ENCODE peak calls at places on chromosomes 12 and 14, in seven cellular contexts. V is neuronal stem cell, N is H1, D is trophoblast cell, H is mesendoderm, B is mesenchymal stem cell, C is IMR-90. A is an unnamed sample.

GRCh38 chr12:103677341-103677740 is 90.3 kb downstream of the STAB2 start:
- DNase-seq in D (peak), V (no peak), B (no peak), C (no peak), H (peak), N (no peak), A (peak)

GRCh38 chr12:93109794-93110203 is 180.7 kb upstream of the EEA1 start:
- DNase-seq in B (peak), H (no peak), N (no peak), C (no peak), D (no peak), V (no peak), A (no peak)

GRCh38 chr14:92567173-92567725 is 53.7 kb downstream of the RIN3 start:
- DNase-seq in B (no peak), H (no peak), C (no peak), N (no peak), V (no peak), D (no peak), A (no peak)

GRCh38 chr14:105148604-105149145 is 19.9 kb downstream of the JAG2 start:
- DNase-seq in V (no peak), H (no peak), C (no peak), B (no peak), D (no peak), N (no peak), A (no peak)

GRCh38 chr12:52927964-52928363 is 21.0 kb upstream of the KRT18 start:
- DNase-seq in V (no peak), D (no peak), C (no peak), B (no peak), N (no peak), H (no peak), A (no peak)

GRCh38 chr12:14442221-14442881 is 76.9 kb downstream of the ATF7IP start:
- DNase-seq in C (no peak), V (no peak), D (no peak), N (no peak), B (no peak), H (no peak), A (no peak)

GRCh38 chr12:117105902-117106301 is 6.7 kb upstream of the TESC start:
- DNase-seq in N (no peak), C (no peak), V (no peak), D (no peak), B (no peak), H (no peak), A (no peak)

GRCh38 chr12:94604299-94604698 is 46.1 kb downstream of the TMCC3 start:
- DNase-seq in C (no peak), B (no peak), V (no peak), H (no peak), N (no peak), D (no peak), A (no peak)

GRCh38 chr12:89695100-89695499 is 13.5 kb downstream of the ATP2B1 start:
- DNase-seq in H (no peak), V (no peak), N (no peak), D (peak), C (peak), B (peak), A (no peak)

GRCh38 chr14:89393346-89393745 is 23.7 kb downstream of the FOXN3 start:
- DNase-seq in D (no peak), V (no peak), B (no peak), C (peak), H (no peak), N (no peak), A (no peak)

GRCh38 chr12:68495666-68496065 is 115.0 kb upstream of the RAP1B start:
- DNase-seq in B (peak), V (no peak), C (peak), H (no peak), D (no peak), N (no peak), A (no peak)

GRCh38 chr12:101013993-101014392 is 196.0 kb downstream of the SLC5A8 start:
- DNase-seq in H (no peak), V (no peak), N (no peak), C (no peak), B (no peak), D (no peak), A (no peak)

GRCh38 chr12:101015021-101015420 is 195.0 kb downstream of the SLC5A8 start:
- DNase-seq in B (no peak), H (no peak), D (peak), C (no peak), N (no peak), V (no peak), A (no peak)

GRCh38 chr12:101009274-101009673 is 200.8 kb downstream of the SLC5A8 start:
- DNase-seq in B (no peak), V (no peak), N (no peak), H (no peak), D (no peak), C (no peak), A (no peak)

GRCh38 chr12:101004891-101005290 is 205.1 kb downstream of the SLC5A8 start:
- DNase-seq in H (no peak), V (no peak), N (no peak), D (no peak), B (no peak), C (peak), A (no peak)

GRCh38 chr12:101010881-101011280 is 199.2 kb downstream of the SLC5A8 start:
- DNase-seq in V (no peak), D (no peak), C (no peak), N (no peak), H (no peak), B (no peak), A (no peak)
- H2AK5ac ChIP-seq in V (no peak), D (no peak), C (no peak), N (no peak), H (no peak), B (no peak), A (no peak)

GRCh38 chr12:66052988-66053615 is 77.4 kb downstream of the LLPH start:
- DNase-seq in H (no peak), N (no peak), D (no peak), C (no peak), B (no peak), V (no peak), A (no peak)

GRCh38 chr12:66050283-66050576 is 80.3 kb downstream of the LLPH start:
- DNase-seq in H (peak), C (no peak), B (no peak), N (no peak), V (no peak), D (peak), A (no peak)

GRCh38 chr12:66050610-66051009 is 79.9 kb downstream of the LLPH start:
- DNase-seq in V (no peak), C (no peak), H (no peak), B (no peak), D (no peak), N (no peak), A (no peak)

GRCh38 chr12:66049538-66050282 is 80.8 kb downstream of the LLPH start:
- DNase-seq in C (peak), H (no peak), N (no peak), B (peak), V (no peak), D (peak), A (no peak)

DNA sequence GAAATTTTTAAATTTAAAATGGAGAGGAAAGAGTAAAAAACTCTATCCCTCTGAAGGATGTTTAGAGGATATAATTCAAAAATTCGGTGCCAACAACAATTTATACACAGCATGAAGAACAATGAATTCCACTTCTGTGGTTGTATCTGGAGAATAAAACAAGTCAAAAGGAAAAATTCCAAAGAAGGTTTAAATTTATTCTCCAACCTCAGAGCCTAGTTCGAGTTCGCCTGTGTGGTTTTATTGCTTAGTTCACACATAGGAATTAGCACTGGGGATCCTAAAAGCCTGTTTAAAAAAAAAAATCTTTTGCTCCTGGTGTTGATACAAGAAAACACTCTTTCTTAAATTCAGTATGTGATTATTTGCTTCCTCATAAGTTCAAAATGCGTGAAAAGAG is 79.2 kb downstream of the LLPH start:
- DNase-seq in D (no peak), B (no peak), V (no peak), H (no peak), N (no peak), C (no peak), A (no peak)
- H2BK5ac ChIP-seq in D (no peak), B (no peak), V (no peak), H (no peak), N (no peak), C (no peak), A (no peak)

GRCh38 chr12:132262256-132263060 is 66.9 kb downstream of the GALNT9 start:
- DNase-seq in C (no peak), D (no peak), V (no peak), N (no peak), B (no peak), H (no peak), A (no peak)
- H2AK5ac ChIP-seq in C (no peak), D (no peak), V (peak), N (no peak), B (no peak), H (no peak), A (no peak)

GRCh38 chr12:55901881-55902490 is 25.7 kb downstream of the PYM1 start:
- DNase-seq in N (no peak), C (no peak), D (peak), B (no peak), H (no peak), V (no peak), A (no peak)
- H2BK5ac ChIP-seq in N (no peak), C (no peak), D (no peak), B (no peak), H (no peak), V (no peak), A (no peak)

DNA sequence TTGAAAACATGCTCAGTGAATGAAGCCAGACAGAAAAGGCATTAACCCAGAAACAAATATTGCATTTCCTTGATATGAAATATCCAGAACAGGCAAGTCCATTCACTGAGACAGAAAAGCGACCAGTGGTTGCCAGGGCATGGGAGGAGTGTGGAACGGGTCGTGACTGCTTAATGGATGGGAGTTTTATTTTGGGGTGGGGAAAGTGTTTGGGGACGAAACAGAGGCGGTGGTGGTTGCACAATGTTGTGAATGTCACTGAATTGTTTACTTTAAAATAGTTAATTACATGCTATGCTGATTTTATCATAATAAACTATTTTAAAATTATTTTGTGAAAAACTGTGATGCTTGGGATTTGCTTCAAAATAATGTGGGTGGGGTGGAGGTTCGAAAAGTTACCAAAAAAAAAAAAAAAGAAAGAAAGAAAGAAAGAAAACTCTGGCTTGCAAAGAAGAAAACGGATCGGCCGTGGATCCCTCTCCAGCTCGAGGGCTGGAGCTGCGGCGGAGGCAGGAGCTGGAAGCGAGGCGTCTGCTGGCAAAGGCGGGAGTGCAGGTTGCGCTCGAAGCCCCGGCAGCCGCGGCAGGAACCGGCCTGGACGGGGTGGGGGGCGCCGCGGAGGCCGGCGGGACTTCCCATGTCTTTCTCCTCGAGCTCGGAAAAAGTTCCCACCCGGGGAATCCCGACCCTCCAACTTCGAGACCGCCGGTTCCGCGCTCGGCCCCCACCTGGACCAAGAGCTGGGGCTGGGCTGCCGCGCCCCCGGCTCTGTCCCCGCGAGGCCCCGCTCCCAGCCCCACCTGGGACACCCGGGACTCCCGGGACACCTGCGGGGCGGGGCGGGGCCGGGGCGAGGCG is 524 bp upstream of the P2RX2 start:
- DNase-seq in H (peak), D (no peak), V (no peak), B (no peak), N (no peak), C (no peak), A (peak)
- H2AK5ac ChIP-seq in H (no peak), D (no peak), V (no peak), B (no peak), N (no peak), C (no peak), A (no peak)

DNA sequence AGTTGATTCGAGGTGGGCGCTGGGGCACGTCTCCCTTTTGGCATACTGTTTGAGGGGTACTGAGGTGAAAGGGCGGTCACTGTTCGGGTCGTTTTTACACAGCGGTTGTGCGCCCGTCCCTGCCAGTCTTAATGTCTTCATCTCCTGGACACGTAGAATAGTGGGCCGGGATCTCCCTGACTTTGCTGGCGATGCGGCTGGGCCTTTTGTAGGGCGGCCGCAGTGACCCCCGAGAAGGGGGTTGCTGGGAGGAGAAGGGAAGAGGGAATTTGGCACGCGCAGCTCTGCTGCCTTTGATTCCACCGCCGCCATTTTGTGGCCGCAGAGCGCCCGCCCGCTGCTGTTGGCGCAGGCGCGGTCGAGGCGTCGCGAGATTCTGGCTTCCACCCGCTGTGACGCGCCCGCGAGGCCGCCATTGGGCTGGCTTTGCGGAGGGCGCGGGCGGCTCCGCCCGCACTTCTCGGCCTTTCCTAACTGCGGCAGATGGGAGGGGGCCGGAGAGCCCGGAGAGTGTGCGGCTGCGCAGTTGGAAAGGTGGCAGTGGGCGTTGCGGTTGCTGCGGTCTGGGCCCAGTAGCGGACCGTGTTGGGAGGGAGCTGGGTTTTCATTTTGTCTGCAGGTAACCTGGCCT is 542 bp downstream of the SRSF5 start:
- DNase-seq in V (peak), N (peak), C (peak), B (peak), H (peak), D (peak), A (peak)
- H2BK5ac ChIP-seq in V (peak), N (peak), C (peak), B (peak), H (peak), D (peak), A (peak)